ENCODE peak calls at places on chromosomes 6 and 20, in seven cellular contexts. J is HepG2, K is hepatocyte, C is brain microvascular endothelial cell, F is tibial nerve, Q is uterus, H is upper lobe of left lung. X is an unnamed sample.
A peak's percentile ranks its signal among the peaks of the same experiment; 100 is the strongest.

GRCh38 chr6:69339163-69339550 is 457.7 kb downstream of the LMBRD1 start:
- DNase-seq in J (no peak), K (no peak), C (no peak), F (no peak), Q (no peak), H (no peak), X (no peak)

GRCh38 chr20:10194166-10194565 is 24.5 kb upstream of the SNAP25 start:
- DNase-seq in J (no peak), K (no peak), C (no peak), F (no peak), Q (no peak), H (no peak), X (no peak)

GRCh38 chr6:1380625-1381396 is 8.6 kb upstream of the FOXF2 start:
- DNase-seq in J (no peak), K (no peak), C (no peak), F (no peak), Q (no peak), H (no peak), X (no peak)

GRCh38 chr6:39952170-39952569 is 17.9 kb upstream of the MOCS1 start:
- DNase-seq in J (no peak), K (no peak), C (no peak), F (peak; percentile 52), Q (no peak), H (no peak), X (no peak)

GRCh38 chr6:167676000-167676665 is 150.6 kb upstream of the AFDN start:
- DNase-seq in J (peak; percentile 99), K (peak; percentile 86), C (no peak), F (no peak), Q (no peak), H (no peak), X (no peak)

GRCh38 chr6:114874384-114874783 is 531.6 kb upstream of the HS3ST5 start:
- DNase-seq in J (no peak), K (no peak), C (no peak), F (no peak), Q (no peak), H (no peak), X (no peak)

GRCh38 chr20:952196-952795 is 36.2 kb upstream of the ANGPT4 start:
- DNase-seq in J (no peak), K (no peak), C (no peak), F (no peak), Q (no peak), H (no peak), X (no peak)

GRCh38 chr6:107488174-107488874 is 1.6 kb upstream of the SOBP start:
- DNase-seq in J (no peak), K (no peak), C (no peak), F (no peak), Q (no peak), H (peak; percentile 36), X (no peak)

GRCh38 chr6:160532315-160532714 is 131.8 kb downstream of the LPA start:
- DNase-seq in J (no peak), K (no peak), C (no peak), F (no peak), Q (no peak), H (no peak), X (no peak)

GRCh38 chr6:160535270-160535669 is 128.8 kb downstream of the LPA start:
- DNase-seq in J (no peak), K (no peak), C (no peak), F (no peak), Q (no peak), H (no peak), X (no peak)

GRCh38 chr6:160534050-160534696 is 129.9 kb downstream of the LPA start:
- DNase-seq in J (peak; percentile 52), K (peak; percentile 68), C (peak; percentile 46), F (peak; percentile 78), Q (peak; percentile 61), H (no peak), X (no peak)
- TF ChIP-seq CTCF in J (peak; percentile 97), K (peak; percentile 97), C (peak; percentile 93), F (peak; percentile 87), Q (peak; percentile 88), H (peak; percentile 81), X (peak; percentile 87)

GRCh38 chr6:27081188-27081587 is 166.3 kb upstream of the PRSS16 start:
- DNase-seq in J (no peak), K (no peak), C (no peak), F (no peak), Q (no peak), H (no peak), X (no peak)

GRCh38 chr6:27076116-27076515 is 171.4 kb upstream of the PRSS16 start:
- DNase-seq in J (no peak), K (no peak), C (no peak), F (no peak), Q (no peak), H (no peak), X (no peak)

GRCh38 chr6:27078734-27079357 is 168.7 kb upstream of the PRSS16 start:
- DNase-seq in J (peak; percentile 75), K (peak; percentile 72), C (peak; percentile 71), F (peak; percentile 50), Q (no peak), H (no peak), X (peak; percentile 28)

DNA sequence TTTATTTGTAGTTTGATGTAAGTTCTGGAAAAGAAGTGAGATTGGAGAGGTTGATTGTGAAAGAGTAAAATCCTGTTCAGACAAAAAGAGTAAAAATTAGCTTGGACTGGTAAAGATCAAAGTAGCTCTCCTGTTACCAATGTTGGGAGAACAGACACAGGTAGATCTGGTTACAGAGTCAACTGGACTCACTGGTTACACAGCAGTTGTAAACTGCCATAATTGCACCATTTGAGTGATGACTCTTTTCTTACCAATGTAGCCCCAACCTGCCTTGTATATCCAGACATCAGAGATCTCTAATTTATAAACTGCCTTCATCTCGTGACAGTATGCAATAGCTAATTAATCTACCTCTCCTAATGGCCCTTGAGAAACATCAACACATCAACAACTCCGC is 165.6 kb upstream of the PRSS16 start:
- DNase-seq in J (no peak), K (no peak), C (no peak), F (no peak), Q (no peak), H (no peak), X (no peak)
- H3K27me3 ChIP-seq in J (no peaks in the 10 kb centered on the region), K (peaks cover 12% of the 10 kb centered on the region), C (peaks cover 8% of the 10 kb centered on the region), F (peaks cover 9% of the 10 kb centered on the region), Q (no peaks in the 10 kb centered on the region), H (no peaks in the 10 kb centered on the region), X (no peaks in the 10 kb centered on the region)

DNA sequence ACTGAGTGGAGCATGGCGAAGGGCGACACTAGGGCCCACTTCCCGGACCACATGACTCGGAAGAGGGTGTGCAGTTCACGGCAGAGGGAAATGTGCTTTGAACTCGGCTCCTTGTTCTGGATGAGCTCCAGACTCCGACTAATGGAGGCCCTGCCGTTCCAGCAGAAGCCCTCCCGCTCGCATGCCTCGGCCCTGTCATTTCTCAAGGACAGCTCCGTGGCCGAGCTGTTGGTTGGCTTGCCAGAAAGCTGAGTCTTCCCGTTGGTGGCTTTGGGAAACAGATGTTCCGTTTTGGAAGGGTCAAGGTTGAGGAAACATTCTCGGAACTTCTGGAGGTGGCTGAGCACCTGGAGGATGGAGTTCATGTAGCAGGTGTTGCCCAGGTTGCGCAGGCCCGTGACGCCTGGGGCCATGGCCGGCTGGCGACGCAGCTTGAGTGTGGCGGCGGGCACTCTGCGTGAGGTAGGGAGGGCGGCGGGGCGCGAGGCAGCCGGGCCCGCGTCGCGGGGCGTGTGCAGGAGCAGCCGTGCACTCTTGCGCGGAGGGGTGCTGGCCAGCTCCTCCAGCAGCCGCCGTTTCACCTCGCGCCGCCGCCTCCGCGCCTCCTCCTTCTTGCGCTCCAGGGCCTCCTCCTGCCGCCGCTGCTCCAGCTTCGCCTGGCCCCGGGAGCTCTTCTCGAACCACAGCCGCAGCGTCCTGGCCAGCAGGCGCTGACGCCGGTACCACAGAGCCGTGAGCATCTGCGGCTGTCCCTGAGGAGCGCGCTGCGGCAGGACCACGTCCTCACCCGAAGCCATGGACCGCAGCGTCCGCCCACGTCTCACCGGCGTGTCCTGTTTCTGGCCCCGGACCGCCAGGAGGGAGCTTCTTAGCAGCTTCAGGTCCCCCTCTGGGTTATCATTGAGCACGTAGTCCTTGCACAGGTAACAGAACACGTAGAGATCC is 18.6 kb downstream of the TOMM6 start:
- DNase-seq in J (no peak), K (no peak), C (no peak), F (no peak), Q (no peak), H (peak; percentile 81), X (no peak)
- H3K36me3 ChIP-seq in J (peaks cover 9% of the 10 kb centered on the region), K (no peaks in the 10 kb centered on the region), C (no peaks in the 10 kb centered on the region), F (peaks cover 22% of the 10 kb centered on the region), Q (no peaks in the 10 kb centered on the region), H (peaks cover 16% of the 10 kb centered on the region), X (peaks cover 5% of the 10 kb centered on the region)

DNA sequence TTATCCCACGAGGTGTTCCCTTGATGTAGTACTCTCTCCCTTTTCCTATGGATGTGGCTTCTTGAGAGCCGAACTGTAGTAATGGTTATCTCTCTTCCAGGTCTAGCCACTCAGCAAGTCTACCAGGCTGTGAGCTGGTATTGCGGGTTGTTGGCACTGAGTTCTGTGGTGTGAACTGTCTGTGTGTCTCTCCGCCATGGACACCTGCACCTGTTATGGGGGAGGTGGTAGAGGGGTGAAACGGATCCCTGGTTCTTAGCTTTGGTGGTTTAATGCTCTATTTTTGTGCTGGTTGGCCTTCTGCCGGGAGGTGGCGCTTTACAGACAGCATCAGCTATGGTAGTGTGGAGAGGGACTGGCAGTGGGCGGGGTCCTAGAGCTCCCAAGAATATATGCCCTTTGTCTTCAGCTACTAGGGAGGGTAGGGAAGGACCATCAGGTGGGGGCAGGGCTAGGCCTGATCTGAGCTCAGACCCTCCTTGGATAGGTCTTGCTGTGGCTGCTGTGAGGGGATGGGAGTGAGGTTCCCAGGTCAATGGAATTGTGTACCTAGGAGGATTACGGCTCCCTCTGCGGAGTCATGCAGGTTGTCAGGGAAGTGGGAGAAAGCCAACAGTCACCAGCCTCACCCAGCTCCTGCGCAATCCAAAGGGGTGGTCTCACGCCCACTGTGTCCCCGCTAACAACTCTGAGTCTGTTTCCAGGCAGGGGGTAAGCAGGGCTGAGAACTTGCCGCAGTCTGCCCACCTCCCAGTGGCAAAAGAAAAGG is 154.2 kb downstream of the CCDC170 start:
- DNase-seq in J (peak; percentile 56), K (peak; percentile 18), C (peak; percentile 12), F (no peak), Q (no peak), H (no peak), X (no peak)
- TF ChIP-seq CTCF in J (peak; percentile 83), K (peak; percentile 2), C (peak; percentile 52), F (no peak), Q (no peak), H (no peak), X (peak; percentile 62)

GRCh38 chr20:64055396-64055892 is 6.0 kb upstream of the SOX18 start:
- DNase-seq in J (no peak), K (no peak), C (no peak), F (no peak), Q (no peak), H (no peak), X (no peak)
- H3K27me3 ChIP-seq in J (no peaks in the 10 kb centered on the region), K (peaks cover 8% of the 10 kb centered on the region), C (no peaks in the 10 kb centered on the region), F (peaks cover 71% of the 10 kb centered on the region), Q (no peaks in the 10 kb centered on the region), H (peaks cover under 1% of the 10 kb centered on the region), X (no peaks in the 10 kb centered on the region)

X was measured in GM06990.